ENCODE peak calls at places on chromosomes 1 and 21, in eight cellular contexts. H is progenitor cell of endocrine pancreas, P is psoas muscle, F is activated B cell treated with CpG ODN at 0.5 μM for 24 hours, V is body of pancreas, X is H9, Y is foreskin fibroblast, M is choroid plexus epithelial cell. U is an unnamed sample.
A peak's percentile ranks its signal among the peaks of the same experiment; 100 is the strongest.

GRCh38 chr1:21295059-21295401 is 4.8 kb upstream of the ECE1 start:
- DNase-seq in H (no peak), P (no peak), F (no peak), V (no peak), X (no peak), Y (no peak), M (no peak), U (no peak)

GRCh38 chr1:1203561-1204424 is 2.6 kb downstream of the TNFRSF18 start:
- DNase-seq in H (no peak), P (peak; percentile 10), F (peak; percentile 26), V (no peak), X (peak; percentile 32), Y (no peak), M (no peak), U (no peak)

GRCh38 chr1:238648756-238649155 is 737.6 kb upstream of the CHRM3 start:
- DNase-seq in H (no peak), P (no peak), F (no peak), V (no peak), X (no peak), Y (no peak), M (no peak), U (no peak)

GRCh38 chr1:234691567-234691966 is 81.6 kb upstream of the IRF2BP2 start:
- DNase-seq in H (no peak), P (no peak), F (no peak), V (no peak), X (no peak), Y (no peak), M (peak; percentile 52), U (no peak)

GRCh38 chr1:102834688-102835320 is 273.5 kb downstream of the COL11A1 start:
- DNase-seq in H (no peak), P (no peak), F (no peak), V (no peak), X (no peak), Y (peak; percentile 65), M (no peak), U (no peak)

GRCh38 chr1:205500240-205501218 is 3.9 kb upstream of the CDK18 start:
- DNase-seq in H (no peak), P (no peak), F (no peak), V (peak; percentile 24), X (no peak), Y (no peak), M (no peak), U (no peak)

GRCh38 chr1:184889902-184890301 is 84.4 kb downstream of the NIBAN1 start:
- DNase-seq in H (no peak), P (no peak), F (no peak), V (no peak), X (no peak), Y (no peak), M (no peak), U (no peak)

GRCh38 chr1:115123116-115123515 is 33.8 kb upstream of the TSPAN2 start:
- DNase-seq in H (no peak), P (no peak), F (no peak), V (no peak), X (no peak), Y (no peak), M (no peak), U (no peak)

GRCh38 chr1:76759950-76760349 is 107.3 kb upstream of the ST6GALNAC5 start:
- DNase-seq in H (no peak), P (peak; percentile 13), F (no peak), V (peak; percentile 13), X (no peak), Y (peak; percentile 1), M (peak; percentile 50), U (no peak)

GRCh38 chr21:17472592-17473271 is 40.1 kb upstream of the CXADR start:
- DNase-seq in H (no peak), P (no peak), F (no peak), V (no peak), X (no peak), Y (no peak), M (no peak), U (no peak)

GRCh38 chr1:156936721-156937220 is 16.3 kb downstream of the LRRC71 start:
- DNase-seq in H (no peak), P (no peak), F (no peak), V (no peak), X (no peak), Y (no peak), M (no peak), U (no peak)

GRCh38 chr1:11804666-11805453 is 904 bp downstream of the MTHFR start:
- DNase-seq in H (no peak), P (peak; percentile 57), F (no peak), V (peak; percentile 70), X (no peak), Y (peak; percentile 58), M (peak; percentile 81), U (no peak)

GRCh38 chr21:45454924-45455315 is 50.0 kb downstream of the COL18A1 start:
- DNase-seq in H (no peak), P (peak; percentile 12), F (no peak), V (no peak), X (no peak), Y (no peak), M (peak; percentile 41), U (no peak)

GRCh38 chr1:25145775-25146381 is 86.4 kb downstream of the SYF2 start:
- DNase-seq in H (no peak), P (no peak), F (no peak), V (no peak), X (no peak), Y (no peak), M (no peak), U (no peak)

GRCh38 chr1:36816348-36816747 is 218.0 kb downstream of the GRIK3 start:
- DNase-seq in H (no peak), P (no peak), F (no peak), V (no peak), X (no peak), Y (no peak), M (no peak), U (no peak)

GRCh38 chr1:30761312-30762151 is 4.0 kb upstream of the LAPTM5 start:
- DNase-seq in H (no peak), P (no peak), F (no peak), V (no peak), X (no peak), Y (no peak), M (peak; percentile 34), U (no peak)
- TF ChIP-seq CTCF in H (no peak), P (no peak), F (no peak), V (no peak), X (peak; percentile 12), Y (no peak), M (no peak), U (no peak)

GRCh38 chr1:16617101-16617727 is 3.9 kb upstream of the NBPF1 start:
- DNase-seq in H (peak; percentile 11), P (no peak), F (peak; percentile 19), V (no peak), X (peak; percentile 48), Y (no peak), M (no peak), U (no peak)

GRCh38 chr1:16621300-16621658 is 7.9 kb upstream of the NBPF1 start:
- DNase-seq in H (no peak), P (no peak), F (no peak), V (no peak), X (no peak), Y (no peak), M (no peak), U (no peak)

GRCh38 chr1:16615253-16616252 is 2.2 kb upstream of the NBPF1 start:
- DNase-seq in H (peak; percentile 12), P (no peak), F (peak; percentile 17), V (peak; percentile 3), X (no peak), Y (no peak), M (no peak), U (no peak)

GRCh38 chr1:16618719-16619118 is 5.4 kb upstream of the NBPF1 start:
- DNase-seq in H (peak; percentile 40), P (peak; percentile 18), F (peak; percentile 26), V (peak; percentile 6), X (peak; percentile 94), Y (no peak), M (no peak), U (no peak)

DNA sequence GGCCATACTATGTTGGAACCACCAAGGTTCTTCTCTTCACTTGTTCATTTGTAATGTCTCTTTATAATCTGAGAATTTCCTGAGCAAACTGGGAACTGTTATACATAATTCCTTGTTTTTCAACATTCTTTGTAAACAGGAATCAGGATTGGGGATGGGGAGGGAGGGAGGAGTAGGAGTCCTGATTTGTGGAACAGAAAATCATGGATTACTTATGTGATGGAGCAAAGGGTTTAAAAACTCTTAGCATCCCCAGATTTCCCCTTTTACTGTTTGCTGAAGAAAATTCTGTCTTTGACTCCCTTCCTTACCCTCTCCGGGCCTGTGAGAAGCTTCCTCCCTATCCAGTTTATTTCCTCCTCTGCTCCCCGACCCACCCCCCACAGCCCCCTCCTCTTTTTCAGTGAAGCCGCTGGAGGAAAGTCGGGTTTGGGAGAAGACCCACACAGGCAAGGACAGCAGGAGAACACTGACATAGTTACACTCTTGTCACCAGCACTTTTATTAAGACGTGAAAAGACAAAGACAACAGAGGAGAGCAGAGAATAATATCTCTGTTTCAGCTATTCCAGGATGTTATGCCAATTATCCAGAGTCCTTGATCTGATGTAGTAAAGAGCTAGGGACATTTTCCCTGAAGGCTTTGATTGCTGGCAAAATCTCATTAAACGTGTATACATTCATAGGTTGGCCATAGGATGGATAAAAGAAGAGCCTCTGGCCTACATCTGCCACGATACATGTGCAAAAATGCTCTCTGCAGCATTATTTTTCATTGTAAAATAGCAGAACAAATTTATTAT is 4.6 kb upstream of the NBPF1 start:
- DNase-seq in H (peak; percentile 10), P (no peak), F (no peak), V (no peak), X (no peak), Y (no peak), M (no peak), U (no peak)
- TF ChIP-seq CTCF in H (no peak), P (no peak), F (no peak), V (no peak), X (no peak), Y (no peak), M (no peak), U (no peak)

GRCh38 chr1:6185635-6186382 is 5.7 kb upstream of the CHD5 start:
- DNase-seq in H (no peak), P (no peak), F (no peak), V (no peak), X (peak; percentile 62), Y (peak; percentile 43), M (peak; percentile 67), U (no peak)
- TF ChIP-seq CTCF in H (peak; percentile 60), P (peak; percentile 30), F (no peak), V (no peak), X (peak; percentile 76), Y (peak; percentile 51), M (peak; percentile 76), U (peak; percentile 59)

GRCh38 chr1:93979718-93980319 is 70.6 kb upstream of the GCLM start:
- DNase-seq in H (no peak), P (no peak), F (no peak), V (peak; percentile 85), X (no peak), Y (peak; percentile 21), M (peak; percentile 63), U (peak; percentile 67)

GRCh38 chr1:93980881-93981280 is 71.7 kb upstream of the GCLM start:
- DNase-seq in H (no peak), P (no peak), F (no peak), V (no peak), X (no peak), Y (no peak), M (peak; percentile 43), U (no peak)

GRCh38 chr1:93977546-93977945 is 68.3 kb upstream of the GCLM start:
- DNase-seq in H (no peak), P (no peak), F (no peak), V (no peak), X (no peak), Y (peak; percentile 41), M (peak; percentile 35), U (no peak)

GRCh38 chr1:93979040-93979717 is 69.9 kb upstream of the GCLM start:
- DNase-seq in H (no peak), P (no peak), F (no peak), V (no peak), X (no peak), Y (no peak), M (no peak), U (no peak)

GRCh38 chr1:93980320-93980744 is 71.1 kb upstream of the GCLM start:
- DNase-seq in H (no peak), P (no peak), F (no peak), V (no peak), X (peak; percentile 72), Y (no peak), M (peak; percentile 18), U (no peak)
- TF ChIP-seq CTCF in H (peak; percentile 63), P (no peak), F (no peak), V (no peak), X (peak; percentile 72), Y (peak; percentile 21), M (peak; percentile 50), U (peak; percentile 10)

U was measured in AG09319.